ENCODE peak calls at places on chromosomes 7 and 10, in five cellular contexts. T is NCI-H1092 treated with DMSO at 0.1 percent for 48 hours; L is activated CD8-positive, alpha-beta memory T cell treated with anti-CD3 and anti-CD28 coated beads, Interleukin-2, amount 10 ng/mL, durations not matched to agents 7 days and 5 days; P is gastrocnemius medialis; N is SW 1271. H is an unnamed sample.

GRCh38 chr7:151233111-151233701 is 923 bp downstream of the CHPF2 start:
- DNase-seq in T (no peak), N (peak; percentile 27), L (peak; percentile 87), P (no peak), H (peak; percentile 44)

GRCh38 chr10:102409604-102410426 is 8.8 kb downstream of the PSD start:
- DNase-seq in T (no peak), P (no peak), L (no peak), N (no peak), H (no peak)

GRCh38 chr7:91657386-91658120 is 222.9 kb downstream of the MTERF1 start:
- DNase-seq in L (no peak), N (no peak), T (no peak), P (no peak), H (no peak)

GRCh38 chr10:50561816-50562215 is 61.9 kb downstream of the SGMS1 start:
- DNase-seq in N (no peak), L (no peak), T (peak; percentile 40), P (no peak), H (no peak)

GRCh38 chr10:122263971-122264370 is 7.1 kb upstream of the BTBD16 start:
- DNase-seq in P (no peak), L (no peak), T (no peak), N (no peak), H (no peak)

GRCh38 chr7:129609666-129610065 is 1.9 kb upstream of the NRF1 start:
- DNase-seq in T (no peak), P (no peak), N (no peak), L (no peak), H (no peak)

GRCh38 chr10:15346440-15347141 is 24.5 kb downstream of the FAM171A1 start:
- DNase-seq in L (no peak), P (no peak), N (no peak), T (no peak), H (no peak)

GRCh38 chr10:14093735-14094484 is 236.8 kb downstream of the FRMD4A start:
- DNase-seq in N (no peak), T (peak; percentile 41), L (no peak), P (no peak), H (no peak)

GRCh38 chr10:62266611-62267010 is 2.0 kb downstream of the RTKN2 start:
- DNase-seq in T (no peak), N (no peak), L (no peak), P (no peak), H (no peak)

GRCh38 chr7:51324206-51324884 is 7.7 kb upstream of the COBL start:
- DNase-seq in T (no peak), P (peak; percentile 28), L (no peak), N (no peak), H (no peak)

GRCh38 chr7:12518920-12519681 is 51.4 kb upstream of the SCIN start:
- DNase-seq in P (no peak), N (peak; percentile 10), T (no peak), L (no peak), H (no peak)

GRCh38 chr7:121211253-121211652 is 117.5 kb upstream of the WNT16 start:
- DNase-seq in N (no peak), T (no peak), P (no peak), L (no peak), H (no peak)

GRCh38 chr10:11687779-11688447 is 54.3 kb upstream of the ECHDC3 start:
- DNase-seq in T (no peak), L (no peak), P (no peak), N (no peak), H (no peak)

GRCh38 chr7:100396421-100396982 is 23.2 kb downstream of the PILRA start:
- DNase-seq in L (peak; percentile 86), P (no peak), N (no peak), T (no peak), H (peak; percentile 54)

H was measured in CD4-positive, alpha-beta memory T cell.